ENCODE peak calls at places on chromosomes 6 and 20, in four cellular contexts. A, B, U and V are unnamed samples.

GRCh38 chr6:26224940-26225847 is 138.0 kb downstream of the HFE start:
- DNase-seq in A (no peak), U (peak), B (peak), V (no peak)

GRCh38 chr6:49202923-49203322 is 260.1 kb downstream of the MMUT start:
- DNase-seq in A (no peak), B (no peak), U (no peak), V (no peak)

GRCh38 chr6:82072113-82072512 is 175.4 kb downstream of the IBTK start:
- DNase-seq in A (no peak), B (no peak), U (peak), V (no peak)

GRCh38 chr6:298233-299049 is 6.2 kb downstream of the DUSP22 start:
- DNase-seq in U (no peak), B (no peak), A (no peak), V (no peak)

GRCh38 chr6:115977220-115977619 is 83.5 kb downstream of the FRK start:
- DNase-seq in B (no peak), U (no peak), A (no peak), V (no peak)

GRCh38 chr6:90425161-90425641 is 128.6 kb upstream of the BACH2 start:
- DNase-seq in A (no peak), U (no peak), B (no peak), V (no peak)

GRCh38 chr20:49591217-49591865 is 23.4 kb upstream of the PTGIS start:
- DNase-seq in B (no peak), A (no peak), U (peak), V (no peak)

GRCh38 chr6:106163966-106164877 is 78.1 kb downstream of the PRDM1 start:
- DNase-seq in A (no peak), B (no peak), U (peak), V (no peak)

GRCh38 chr6:105994522-105995402 is 91.4 kb upstream of the PRDM1 start:
- DNase-seq in B (no peak), A (peak), U (peak), V (peak)